ENCODE peak calls at places on chromosomes 2 and 18, in seven cellular contexts. L, C, A, E, V, Z and Q are unnamed samples. For H3K27me3, the result is how much of the 10 kb centered on the place peaks cover.

GRCh38 chr2:20423847-20424246 is 23.0 kb upstream of the RHOB start:
- DNase-seq in L (no peak), E (peak), V (peak), Z (no peak), A (no peak), C (no peak), Q (peak)

GRCh38 chr18:37497836-37498518 is 67.6 kb downstream of the CELF4 start:
- DNase-seq in Z (no peak), C (no peak), E (no peak), L (no peak), V (no peak), A (no peak), Q (no peak)

GRCh38 chr2:97849881-97850540 is 136.6 kb downstream of the ZAP70 start:
- DNase-seq in L (no peak), E (no peak), C (no peak), V (no peak), A (no peak), Z (no peak), Q (no peak)

GRCh38 chr2:44135771-44136170 is 32.9 kb upstream of the PPM1B start:
- DNase-seq in C (no peak), E (no peak), A (no peak), V (no peak), L (no peak), Z (no peak), Q (no peak)

GRCh38 chr2:178101321-178102079 is 10.7 kb upstream of the RBM45 start:
- DNase-seq in E (no peak), C (no peak), A (no peak), V (no peak), Z (no peak), L (no peak), Q (no peak)

GRCh38 chr18:52546686-52547346 is 206.8 kb downstream of the DCC start:
- DNase-seq in E (no peak), A (no peak), Z (no peak), V (no peak), L (no peak), C (no peak), Q (no peak)

GRCh38 chr2:96625571-96626552 is 12.2 kb downstream of the KANSL3 start:
- DNase-seq in V (no peak), L (no peak), A (no peak), Z (no peak), E (no peak), C (no peak), Q (no peak)

GRCh38 chr2:46268196-46268595 is 29.0 kb upstream of the EPAS1 start:
- DNase-seq in V (no peak), C (no peak), Z (no peak), L (no peak), E (no peak), A (no peak), Q (no peak)

GRCh38 chr2:122519806-122520205 is 764.4 kb downstream of the TSN start:
- DNase-seq in V (no peak), C (no peak), L (no peak), A (no peak), Z (no peak), E (no peak), Q (no peak)

GRCh38 chr2:67707896-67708295 is 310.8 kb downstream of the ETAA1 start:
- DNase-seq in Z (no peak), L (no peak), A (no peak), C (no peak), E (no peak), V (no peak), Q (no peak)

GRCh38 chr2:233353769-233354499 is at the start of gene DGKD:
- DNase-seq in E (peak), V (peak), A (peak), Z (peak), L (peak), C (peak), Q (peak)

GRCh38 chr18:22265838-22266237 is 96.4 kb downstream of the GATA6 start:
- DNase-seq in Z (no peak), C (no peak), V (no peak), E (no peak), L (no peak), A (no peak), Q (no peak)

GRCh38 chr18:43571078-43571689 is 293.9 kb upstream of the SYT4 start:
- DNase-seq in C (no peak), A (no peak), V (no peak), E (no peak), L (peak), Z (no peak), Q (no peak)

GRCh38 chr2:160583823-160584537 is 90.4 kb upstream of the RBMS1 start:
- DNase-seq in C (no peak), V (no peak), L (no peak), Z (no peak), A (no peak), E (no peak), Q (no peak)

GRCh38 chr2:232689152-232689910 is 7.8 kb upstream of the GIGYF2 start:
- DNase-seq in A (peak), L (no peak), Z (no peak), C (no peak), V (peak), E (peak), Q (peak)

GRCh38 chr2:157349949-157350510 is 24.4 kb upstream of the ERMN start:
- DNase-seq in C (no peak), L (no peak), Z (no peak), A (no peak), E (no peak), V (no peak), Q (no peak)

GRCh38 chr18:48665654-48666053 is 126.8 kb downstream of the CTIF start:
- DNase-seq in V (no peak), L (no peak), C (no peak), E (no peak), A (no peak), Z (no peak), Q (no peak)

GRCh38 chr2:54660752-54661151 is 62.7 kb upstream of the EML6 start:
- DNase-seq in C (no peak), L (no peak), E (no peak), V (no peak), Z (no peak), A (no peak), Q (no peak)

GRCh38 chr2:241445426-241445825 is 63.0 kb downstream of the STK25 start:
- DNase-seq in Z (no peak), A (no peak), E (no peak), C (no peak), V (no peak), L (no peak), Q (no peak)

GRCh38 chr2:220674033-220674432 is 898.1 kb downstream of the EPHA4 start:
- DNase-seq in A (no peak), Z (no peak), V (no peak), C (no peak), E (no peak), L (no peak), Q (no peak)

GRCh38 chr2:86078801-86079545 is 26.7 kb downstream of the POLR1A start:
- DNase-seq in Z (no peak), C (no peak), A (peak), E (no peak), V (peak), L (peak), Q (peak)

GRCh38 chr2:181036445-181036844 is 56.0 kb downstream of the UBE2E3 start:
- DNase-seq in E (no peak), A (no peak), Z (no peak), C (no peak), V (no peak), L (no peak), Q (no peak)

GRCh38 chr2:217933326-217933993 is 69.3 kb downstream of the TNS1 start:
- DNase-seq in L (no peak), E (no peak), V (no peak), Z (no peak), C (no peak), A (no peak), Q (no peak)
- TF ChIP-seq POLR2A in L (no peak), E (no peak), V (no peak), Z (no peak), C (no peak), A (no peak), Q (no peak)

GRCh38 chr2:36710858-36711520 is 14.5 kb downstream of the VIT start:
- DNase-seq in L (no peak), V (no peak), E (no peak), Z (no peak), C (no peak), A (no peak), Q (no peak)

GRCh38 chr2:36713300-36713699 is 16.8 kb downstream of the VIT start:
- DNase-seq in V (no peak), Z (no peak), E (no peak), C (no peak), A (no peak), L (no peak), Q (no peak)

GRCh38 chr2:36717556-36718266 is 21.2 kb downstream of the VIT start:
- DNase-seq in A (no peak), C (no peak), V (no peak), L (no peak), Z (no peak), E (no peak), Q (no peak)

DNA sequence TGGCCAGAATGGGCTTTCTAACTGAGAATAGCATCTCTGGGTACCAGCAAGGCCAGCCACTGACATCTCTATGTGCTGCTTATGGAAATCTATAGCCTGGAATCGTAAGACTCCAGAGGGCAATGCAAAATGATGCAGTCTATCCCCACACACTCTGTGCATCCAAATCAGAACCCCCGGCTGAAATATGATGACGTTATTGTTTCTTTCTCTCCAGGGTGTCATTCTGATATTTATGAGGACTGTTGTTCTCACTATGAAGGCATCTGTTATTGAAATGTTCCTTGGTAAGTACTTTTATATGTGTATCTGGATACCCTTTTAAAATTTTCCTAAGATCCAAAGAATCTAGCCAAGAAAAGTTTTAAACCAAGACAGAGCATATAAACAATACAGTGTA is 19.6 kb downstream of the VIT start:
- DNase-seq in A (no peak), C (no peak), E (no peak), Z (no peak), L (no peak), V (no peak), Q (no peak)
- H3K27ac ChIP-seq in A (no peak), C (no peak), E (no peak), Z (no peak), L (no peak), V (no peak), Q (no peak)

GRCh38 chr2:127358971-127359370 is 28.8 kb downstream of the MAP3K2 start:
- DNase-seq in E (no peak), Z (no peak), C (no peak), A (no peak), V (no peak), L (no peak), Q (no peak)
- H3K27me3 ChIP-seq in E (under half), Z (under half), C (under half), A (under half), V (under half), L (under half), Q (under half)

DNA sequence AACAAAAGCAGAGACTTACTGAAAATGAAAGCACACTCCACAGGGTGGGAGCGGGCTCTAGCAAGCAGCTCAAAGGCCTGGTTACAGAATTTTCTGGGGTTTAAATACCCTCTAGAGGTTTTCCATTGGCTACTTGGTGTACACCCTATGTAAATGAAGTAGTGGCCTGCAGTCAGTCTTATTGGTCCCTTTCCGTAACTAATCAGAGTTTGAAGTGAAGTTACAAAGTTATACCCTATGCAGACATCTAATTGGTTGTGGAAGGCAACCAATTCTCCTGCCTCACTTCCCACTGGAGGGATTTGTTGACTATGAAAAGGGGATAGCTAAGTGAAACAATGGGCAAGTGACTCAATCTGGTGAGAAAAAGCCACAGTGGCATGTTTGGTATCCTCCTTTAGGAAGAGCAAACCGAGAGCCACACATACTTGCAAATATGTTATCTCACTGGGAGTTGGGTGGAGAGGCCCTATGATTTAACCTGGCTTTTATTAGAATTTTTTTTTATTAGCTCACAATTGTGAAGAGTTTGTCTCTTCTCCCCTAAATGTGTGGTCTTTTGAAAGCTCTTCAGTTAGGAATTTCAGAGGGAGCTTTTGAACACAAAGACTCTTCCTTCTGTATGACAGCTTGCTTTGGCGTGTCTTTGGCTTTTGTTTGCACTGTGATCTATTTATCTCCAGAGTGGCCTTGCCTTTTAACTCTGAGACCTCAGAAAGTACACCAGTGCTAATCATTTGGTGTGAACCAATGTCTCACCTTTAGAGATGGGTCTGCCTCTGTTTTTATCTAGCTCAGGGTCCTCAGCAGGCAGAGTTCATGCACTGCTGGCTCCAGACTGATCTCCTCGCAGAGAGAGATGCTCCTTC is 69.6 kb downstream of the MAP4K4 start:
- DNase-seq in E (no peak), C (no peak), V (no peak), L (no peak), Z (no peak), A (no peak), Q (no peak)
- TF ChIP-seq POLR2A in E (no peak), C (no peak), V (no peak), L (no peak), Z (no peak), A (no peak), Q (no peak)

DNA sequence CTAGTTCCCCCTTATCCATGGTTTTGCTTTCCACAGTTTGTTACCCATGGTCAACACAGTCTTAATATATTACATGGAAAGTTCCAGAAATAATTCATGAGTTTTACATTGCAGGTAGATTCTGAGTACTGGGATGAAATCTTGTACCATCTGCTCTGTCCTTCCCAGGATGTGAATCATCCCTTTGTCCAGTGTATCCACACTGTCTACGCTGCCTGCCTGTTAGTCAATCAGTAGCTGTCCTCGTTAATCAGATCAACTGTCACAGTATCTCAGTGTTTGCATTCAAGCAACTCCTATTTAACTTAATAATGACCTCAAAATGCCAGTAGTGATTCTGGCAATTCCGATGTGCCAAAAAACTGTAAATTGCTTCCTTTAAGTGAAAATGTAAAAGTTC is 76.3 kb downstream of the DYNC1I2 start:
- DNase-seq in C (no peak), E (no peak), A (no peak), V (no peak), L (no peak), Z (no peak), Q (no peak)
- H3K27ac ChIP-seq in C (no peak), E (no peak), A (no peak), V (no peak), L (no peak), Z (no peak), Q (no peak)

GRCh38 chr2:238876232-238876630 is 28.3 kb downstream of the TWIST2 start:
- DNase-seq in V (no peak), A (no peak), E (peak), C (no peak), L (peak), Z (no peak), Q (no peak)
- H3K27me3 ChIP-seq in V (under half), A (under half), E (under half), C (under half), L (under half), Z (under half), Q (under half)

GRCh38 chr2:60167089-60167488 is 386.4 kb downstream of the BCL11A start:
- DNase-seq in A (no peak), C (no peak), E (no peak), V (no peak), L (no peak), Z (no peak), Q (no peak)

GRCh38 chr2:60168247-60168646 is 385.2 kb downstream of the BCL11A start:
- DNase-seq in L (no peak), C (no peak), V (no peak), E (no peak), A (no peak), Z (no peak), Q (no peak)

GRCh38 chr2:60158262-60158661 is 395.2 kb downstream of the BCL11A start:
- DNase-seq in C (no peak), A (no peak), E (no peak), V (no peak), Z (no peak), L (no peak), Q (no peak)

DNA sequence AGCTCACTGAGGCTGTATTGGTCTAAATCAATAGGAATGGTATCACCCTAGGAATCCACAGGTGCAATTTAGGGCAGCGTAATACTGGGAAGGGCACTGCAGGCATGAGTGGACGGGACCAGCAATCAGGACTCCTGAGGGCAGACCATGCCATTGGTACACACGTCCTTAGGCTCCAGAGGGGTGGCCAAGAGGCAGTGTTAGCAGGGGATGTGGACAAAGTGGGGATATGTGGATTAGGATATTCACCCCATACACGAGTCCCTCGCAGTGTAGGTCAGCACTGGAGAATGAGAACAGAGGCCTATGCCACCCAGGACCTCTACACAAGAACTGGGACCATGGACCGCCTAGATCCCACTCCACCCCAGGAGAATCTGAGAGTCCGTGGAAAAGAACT is 389.8 kb downstream of the BCL11A start:
- DNase-seq in L (no peak), Z (no peak), V (no peak), E (no peak), A (no peak), C (no peak), Q (no peak)
- TF ChIP-seq POLR2A in L (no peak), Z (no peak), V (no peak), E (no peak), A (no peak), C (no peak), Q (no peak)

GRCh38 chr18:50797147-50797546 is 22.7 kb downstream of the MRO start:
- DNase-seq in V (no peak), A (no peak), E (no peak), C (no peak), L (peak), Z (no peak), Q (peak)
- H3K27ac ChIP-seq in V (no peak), A (no peak), E (no peak), C (no peak), L (peak), Z (peak), Q (no peak)

GRCh38 chr2:47568164-47568861 is 165.4 kb downstream of the MSH2 start:
- DNase-seq in E (no peak), A (no peak), C (no peak), L (no peak), V (no peak), Z (no peak), Q (no peak)

GRCh38 chr2:47564129-47564528 is 161.2 kb downstream of the MSH2 start:
- DNase-seq in V (no peak), E (no peak), Z (no peak), L (no peak), C (no peak), A (no peak), Q (no peak)

GRCh38 chr2:47569658-47570398 is 166.9 kb downstream of the MSH2 start:
- DNase-seq in E (no peak), L (no peak), V (no peak), Z (no peak), C (no peak), A (no peak), Q (no peak)

GRCh38 chr2:47562548-47562947 is 159.6 kb downstream of the MSH2 start:
- DNase-seq in Z (no peak), C (no peak), E (no peak), V (no peak), L (no peak), A (no peak), Q (no peak)

GRCh38 chr2:47566207-47566858 is 163.4 kb downstream of the MSH2 start:
- DNase-seq in L (no peak), A (no peak), C (no peak), V (no peak), E (no peak), Z (no peak), Q (no peak)
- H3K27me3 ChIP-seq in L (under half), A (under half), C (under half), V (half or more), E (under half), Z (under half), Q (half or more)

GRCh38 chr2:27714851-27715291 is 51.2 kb downstream of the SLC4A1AP start:
- DNase-seq in A (no peak), E (no peak), Z (no peak), L (no peak), C (no peak), V (no peak), Q (no peak)

GRCh38 chr2:27714053-27714452 is 50.4 kb downstream of the SLC4A1AP start:
- DNase-seq in V (no peak), C (no peak), Z (no peak), L (no peak), E (no peak), A (no peak), Q (no peak)

GRCh38 chr2:27716301-27717069 is 52.8 kb downstream of the SLC4A1AP start:
- DNase-seq in E (no peak), V (no peak), C (no peak), A (no peak), L (no peak), Z (no peak), Q (no peak)

GRCh38 chr2:27717070-27717453 is 53.4 kb downstream of the SLC4A1AP start:
- DNase-seq in C (no peak), A (peak), E (no peak), L (no peak), V (no peak), Z (no peak), Q (no peak)

GRCh38 chr2:27715318-27716165 is 51.9 kb downstream of the SLC4A1AP start:
- DNase-seq in A (peak), Z (no peak), C (no peak), L (no peak), E (no peak), V (no peak), Q (peak)
- TF ChIP-seq POLR2A in A (peak), Z (no peak), C (no peak), L (no peak), E (no peak), V (no peak), Q (peak)